ENCODE peak calls at places on chromosome X, in six cellular contexts. One of them, this sample, is unnamed. For H3K9me3, the result is how much of the 10 kb centered on the place peaks cover.

GRCh38 chrX:39258331-39258730 is 457.1 kb downstream of the MID1IP1 start:
- DNase-seq in vagina: no peak
- DNase-seq in breast epithelium: no peak
- DNase-seq in stomach: no peak
- DNase-seq in body of pancreas: no peak
- DNase-seq in H1: no peak
- DNase-seq in this sample: no peak

GRCh38 chrX:2452317-2452784 is 48.4 kb downstream of the DHRSX start:
- DNase-seq in vagina: no peak
- DNase-seq in breast epithelium: no peak
- DNase-seq in stomach: no peak
- DNase-seq in body of pancreas: no peak
- DNase-seq in H1: no peak
- DNase-seq in this sample: no peak

GRCh38 chrX:51571821-51572220 is 46.9 kb downstream of the CENPVL3 start:
- DNase-seq in vagina: no peak
- DNase-seq in breast epithelium: no peak
- DNase-seq in stomach: no peak
- DNase-seq in body of pancreas: no peak
- DNase-seq in H1: no peak
- DNase-seq in this sample: no peak

GRCh38 chrX:138034136-138034535 is 468.2 kb downstream of the ZIC3 start:
- DNase-seq in vagina: no peak
- DNase-seq in breast epithelium: no peak
- DNase-seq in stomach: no peak
- DNase-seq in body of pancreas: no peak
- DNase-seq in H1: no peak
- DNase-seq in this sample: no peak

GRCh38 chrX:103098488-103098887 is 5.5 kb upstream of the NXF3 start:
- DNase-seq in vagina: no peak
- DNase-seq in breast epithelium: no peak
- DNase-seq in stomach: no peak
- DNase-seq in body of pancreas: no peak
- DNase-seq in H1: no peak
- DNase-seq in this sample: no peak

GRCh38 chrX:55486736-55487135 is 2.9 kb downstream of the USP51 start:
- DNase-seq in vagina: no peak
- DNase-seq in breast epithelium: no peak
- DNase-seq in stomach: no peak
- DNase-seq in body of pancreas: peak
- DNase-seq in H1: no peak
- DNase-seq in this sample: no peak

GRCh38 chrX:102723456-102723855 is 2.9 kb downstream of the GPRASP3 start:
- DNase-seq in vagina: no peak
- DNase-seq in breast epithelium: no peak
- DNase-seq in stomach: no peak
- DNase-seq in body of pancreas: no peak
- DNase-seq in H1: no peak
- DNase-seq in this sample: no peak

GRCh38 chrX:9907645-9908387 is 59.3 kb upstream of the CLDN34 start:
- DNase-seq in vagina: no peak
- DNase-seq in breast epithelium: no peak
- DNase-seq in stomach: no peak
- DNase-seq in body of pancreas: no peak
- DNase-seq in H1: no peak
- DNase-seq in this sample: no peak

GRCh38 chrX:148567229-148567628 is 66.8 kb downstream of the AFF2 start:
- DNase-seq in vagina: no peak
- DNase-seq in breast epithelium: no peak
- DNase-seq in stomach: no peak
- DNase-seq in body of pancreas: no peak
- DNase-seq in H1: no peak
- DNase-seq in this sample: no peak

DNA sequence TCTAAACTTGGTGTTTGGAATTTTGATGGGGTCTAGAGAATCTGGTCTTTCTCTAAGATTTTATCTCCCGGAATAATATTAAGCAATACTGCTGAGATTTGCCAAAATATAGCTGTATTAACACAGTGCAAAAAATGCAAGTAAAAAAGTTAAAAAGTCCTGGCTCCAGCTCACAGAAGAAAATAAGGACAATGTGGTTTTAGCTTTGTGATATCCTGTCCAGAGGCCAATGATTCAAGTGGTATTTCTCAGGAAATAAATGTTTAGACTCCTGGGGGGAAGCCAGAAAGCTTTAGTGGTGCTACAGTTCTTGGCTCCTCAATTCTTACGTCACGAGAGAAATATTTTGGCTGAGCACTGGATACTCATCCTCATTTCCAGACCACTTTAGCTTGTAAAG is 40.9 kb upstream of the IL13RA2 start:
- DNase-seq in vagina: no peak
- DNase-seq in breast epithelium: no peak
- DNase-seq in stomach: no peak
- DNase-seq in body of pancreas: no peak
- DNase-seq in H1: no peak
- DNase-seq in this sample: no peak
- H3K27ac ChIP-seq in vagina: no peak
- H3K27ac ChIP-seq in breast epithelium: peak
- H3K27ac ChIP-seq in stomach: no peak
- H3K27ac ChIP-seq in body of pancreas: no peak
- H3K27ac ChIP-seq in H1: no peak
- H3K27ac ChIP-seq in this sample: peak

GRCh38 chrX:308821-309520 is 9.6 kb downstream of the GTPBP6 start:
- DNase-seq in vagina: no peak
- DNase-seq in breast epithelium: peak
- DNase-seq in stomach: no peak
- DNase-seq in body of pancreas: no peak
- DNase-seq in H1: no peak
- DNase-seq in this sample: no peak

GRCh38 chrX:302975-303374 is 15.6 kb downstream of the GTPBP6 start:
- DNase-seq in vagina: no peak
- DNase-seq in breast epithelium: peak
- DNase-seq in stomach: no peak
- DNase-seq in body of pancreas: no peak
- DNase-seq in H1: no peak
- DNase-seq in this sample: no peak

GRCh38 chrX:311156-312129 is 7.2 kb downstream of the GTPBP6 start:
- DNase-seq in vagina: no peak
- DNase-seq in breast epithelium: peak
- DNase-seq in stomach: no peak
- DNase-seq in body of pancreas: peak
- DNase-seq in H1: no peak
- DNase-seq in this sample: no peak

GRCh38 chrX:310621-311155 is 7.9 kb downstream of the GTPBP6 start:
- DNase-seq in vagina: no peak
- DNase-seq in breast epithelium: peak
- DNase-seq in stomach: no peak
- DNase-seq in body of pancreas: peak
- DNase-seq in H1: no peak
- DNase-seq in this sample: no peak

GRCh38 chrX:307261-308111 is 11.1 kb downstream of the GTPBP6 start:
- DNase-seq in vagina: no peak
- DNase-seq in breast epithelium: peak
- DNase-seq in stomach: no peak
- DNase-seq in body of pancreas: peak
- DNase-seq in H1: no peak
- DNase-seq in this sample: no peak
- TF ChIP-seq POLR2A in vagina: no peak
- TF ChIP-seq POLR2A in breast epithelium: no peak
- TF ChIP-seq POLR2A in stomach: no peak
- TF ChIP-seq POLR2A in body of pancreas: no peak
- TF ChIP-seq POLR2A in H1: no peak
- TF ChIP-seq POLR2A in this sample: no peak

GRCh38 chrX:146454363-146454762 is 355.2 kb upstream of the CXorf51B start:
- DNase-seq in vagina: no peak
- DNase-seq in breast epithelium: no peak
- DNase-seq in stomach: no peak
- DNase-seq in body of pancreas: no peak
- DNase-seq in H1: no peak
- DNase-seq in this sample: no peak
- H3K9me3 ChIP-seq in vagina: under half
- H3K9me3 ChIP-seq in breast epithelium: under half
- H3K9me3 ChIP-seq in stomach: under half
- H3K9me3 ChIP-seq in body of pancreas: under half
- H3K9me3 ChIP-seq in H1: under half
- H3K9me3 ChIP-seq in this sample: under half

DNA sequence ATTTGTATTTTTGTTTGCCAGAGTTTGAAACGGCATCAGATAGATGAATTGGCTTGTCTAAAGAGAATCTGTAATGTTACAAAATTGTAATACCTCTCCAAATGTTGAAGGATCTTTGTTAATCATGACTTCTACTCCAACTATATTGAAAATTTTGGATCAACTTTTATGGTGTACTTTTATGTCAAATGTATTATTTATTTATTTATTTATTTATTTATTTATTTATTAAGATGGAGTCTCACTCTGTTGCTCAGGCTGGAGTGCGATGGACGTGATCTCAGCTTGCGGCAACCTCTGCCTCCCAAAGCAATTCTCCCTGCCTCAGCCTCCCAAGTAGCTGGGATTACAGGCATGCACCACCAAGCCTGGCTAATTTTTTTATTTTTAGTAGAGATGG is 36.0 kb downstream of the RPA4 start:
- DNase-seq in vagina: no peak
- DNase-seq in breast epithelium: no peak
- DNase-seq in stomach: no peak
- DNase-seq in body of pancreas: no peak
- DNase-seq in H1: no peak
- DNase-seq in this sample: no peak
- H3K27ac ChIP-seq in vagina: no peak
- H3K27ac ChIP-seq in breast epithelium: no peak
- H3K27ac ChIP-seq in stomach: no peak
- H3K27ac ChIP-seq in body of pancreas: no peak
- H3K27ac ChIP-seq in H1: no peak
- H3K27ac ChIP-seq in this sample: no peak

GRCh38 chrX:132488819-132489255 is at the start of gene MBNL3:
- DNase-seq in vagina: no peak
- DNase-seq in breast epithelium: peak
- DNase-seq in stomach: peak
- DNase-seq in body of pancreas: peak
- DNase-seq in H1: no peak
- DNase-seq in this sample: no peak
- TF ChIP-seq POLR2A in vagina: no peak
- TF ChIP-seq POLR2A in breast epithelium: no peak
- TF ChIP-seq POLR2A in stomach: no peak
- TF ChIP-seq POLR2A in body of pancreas: peak
- TF ChIP-seq POLR2A in H1: no peak
- TF ChIP-seq POLR2A in this sample: no peak